ENCODE peak calls at places on chromosomes 2 and 18, in five cellular contexts. V is GM23338, C is GM20000, E is fibroblast of mammary gland, X is pancreas. G is an unnamed sample.

GRCh38 chr2:103363639-103364038 is 601.8 kb downstream of the TMEM182 start:
- DNase-seq in V (no peak), E (no peak), X (no peak), C (no peak), G (no peak)

GRCh38 chr18:12361770-12362378 is 15.2 kb downstream of the AFG3L2 start:
- DNase-seq in V (no peak), C (no peak), X (peak), E (peak), G (no peak)

GRCh38 chr2:101961287-101962242 is 30.2 kb upstream of the IL1R2 start:
- DNase-seq in C (no peak), V (no peak), X (no peak), E (peak), G (peak)

GRCh38 chr18:59918320-59918755 is 18.5 kb downstream of the PMAIP1 start:
- DNase-seq in X (no peak), V (no peak), C (no peak), E (peak), G (peak)

GRCh38 chr18:31102020-31102684 is at the start of gene DSC2:
- DNase-seq in C (no peak), X (peak), V (peak), E (no peak), G (peak)

GRCh38 chr2:25380023-25380422 is 38.3 kb upstream of the DNMT3A start:
- DNase-seq in C (peak), X (no peak), E (no peak), V (no peak), G (no peak)

GRCh38 chr2:181389524-181389923 is 67.7 kb upstream of the ITGA4 start:
- DNase-seq in C (no peak), V (no peak), E (no peak), X (no peak), G (no peak)

GRCh38 chr18:46542545-46542944 is 114.5 kb downstream of the LOXHD1 start:
- DNase-seq in X (no peak), E (peak), C (no peak), V (peak), G (peak)

GRCh38 chr2:205352593-205352992 is 329.7 kb upstream of the NRP2 start:
- DNase-seq in E (peak), C (no peak), V (no peak), X (no peak), G (peak)

GRCh38 chr18:32937007-32937540 is 164.3 kb upstream of the KLHL14 start:
- DNase-seq in E (no peak), X (no peak), C (no peak), V (peak), G (no peak)

GRCh38 chr2:30266051-30266621 is 34.8 kb downstream of the LBH start:
- DNase-seq in V (no peak), E (no peak), C (peak), X (no peak), G (peak)

GRCh38 chr2:70748002-70748779 is 19.8 kb downstream of the ADD2 start:
- DNase-seq in V (peak), X (no peak), E (no peak), C (no peak), G (peak)

GRCh38 chr2:235976516-235976915 is 191.7 kb downstream of the GBX2 start:
- DNase-seq in X (no peak), V (no peak), E (no peak), C (no peak), G (no peak)

GRCh38 chr18:50311573-50312106 is 24.1 kb upstream of the CXXC1 start:
- DNase-seq in C (no peak), E (no peak), V (no peak), X (no peak), G (no peak)

GRCh38 chr18:29488617-29489016 is 1311.7 kb upstream of the CDH2 start:
- DNase-seq in V (no peak), E (no peak), X (no peak), C (no peak), G (no peak)

GRCh38 chr2:175180701-175181103 is 808 bp downstream of the ATP5MC3 start:
- DNase-seq in E (peak), C (peak), X (no peak), V (peak), G (peak)

GRCh38 chr18:61643884-61644647 is 248.7 kb downstream of the RNF152 start:
- DNase-seq in C (no peak), V (no peak), E (no peak), X (no peak), G (no peak)

GRCh38 chr2:239298126-239298804 is 102.6 kb downstream of the HDAC4 start:
- DNase-seq in E (no peak), V (no peak), C (no peak), X (peak), G (no peak)
- TF ChIP-seq CTCF in E (no peak), V (no peak), C (no peak), X (no peak), G (no peak)

GRCh38 chr2:199258291-199258690 is 199.4 kb downstream of the SATB2 start:
- DNase-seq in X (no peak), C (no peak), E (peak), V (peak), G (peak)
- TF ChIP-seq CTCF in X (no peak), C (no peak), E (peak), V (peak), G (no peak)

GRCh38 chr18:45342653-45343052 is 272.6 kb upstream of the SLC14A2 start:
- DNase-seq in X (no peak), V (no peak), C (no peak), E (no peak), G (no peak)

GRCh38 chr18:45342166-45342565 is 273.1 kb upstream of the SLC14A2 start:
- DNase-seq in V (no peak), X (no peak), E (no peak), C (no peak), G (no peak)

GRCh38 chr18:45340884-45341283 is 274.4 kb upstream of the SLC14A2 start:
- DNase-seq in X (no peak), C (no peak), E (no peak), V (no peak), G (no peak)

GRCh38 chr18:45339819-45340550 is 275.3 kb upstream of the SLC14A2 start:
- DNase-seq in V (no peak), C (no peak), X (no peak), E (no peak), G (peak)

DNA sequence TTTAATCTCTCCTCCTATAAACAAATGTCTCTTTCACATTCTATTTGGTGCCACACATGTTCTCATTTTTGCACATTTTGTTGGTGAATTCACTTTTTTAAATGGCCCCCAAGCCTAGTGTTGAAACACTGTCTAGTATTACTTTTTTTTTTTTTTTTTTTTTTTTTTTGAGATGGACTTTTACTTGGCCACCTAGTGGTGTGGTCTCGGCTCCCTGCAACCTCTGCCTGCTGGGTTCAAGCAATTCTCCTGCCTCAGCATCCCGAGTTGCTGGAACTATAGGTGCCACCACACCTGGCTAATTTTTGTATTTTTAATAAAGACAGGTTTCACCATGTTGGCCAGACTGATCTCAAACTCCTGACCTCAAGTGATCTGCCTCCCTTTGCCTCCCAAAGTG is 273.8 kb upstream of the SLC14A2 start:
- DNase-seq in E (no peak), C (no peak), X (no peak), V (no peak), G (no peak)
- TF ChIP-seq CTCF in E (no peak), C (no peak), X (no peak), V (peak), G (no peak)

GRCh38 chr2:113700186-113700841 is 56.1 kb downstream of the SLC35F5 start:
- DNase-seq in X (no peak), E (no peak), V (peak), C (peak), G (no peak)
- TF ChIP-seq CTCF in X (no peak), E (no peak), V (peak), C (peak), G (no peak)

DNA sequence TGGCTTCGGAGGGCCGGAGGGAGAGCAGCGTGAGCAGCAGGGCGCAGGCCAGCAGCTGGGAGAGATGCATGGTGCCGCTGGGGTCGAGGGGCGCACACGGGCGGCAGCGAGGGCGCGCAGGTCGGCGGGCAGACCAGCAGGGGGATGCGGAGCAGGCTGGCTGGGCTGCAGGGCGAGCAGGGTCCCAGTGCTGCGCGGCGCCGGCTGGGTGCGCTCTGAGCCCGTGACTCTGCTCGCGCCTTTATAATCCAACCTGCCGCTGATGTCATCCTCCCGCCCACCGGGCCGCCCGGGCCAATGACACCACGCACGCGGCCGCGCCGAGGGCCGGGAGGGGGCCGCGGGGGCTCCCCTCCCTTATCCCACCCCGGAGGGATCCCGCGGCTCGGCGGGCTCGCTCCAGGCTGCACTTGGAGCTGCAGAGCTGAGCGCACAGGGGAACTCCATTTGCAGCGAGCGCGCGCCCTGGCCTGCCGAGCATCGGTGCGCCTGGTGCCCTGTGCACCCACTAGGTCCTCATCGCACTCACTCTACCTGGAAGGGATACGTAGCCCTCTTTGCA is at the start of gene NPPC:
- DNase-seq in V (peak), X (no peak), C (peak), E (peak), G (peak)
- TF ChIP-seq CTCF in V (peak), X (no peak), C (peak), E (no peak), G (peak)

DNA sequence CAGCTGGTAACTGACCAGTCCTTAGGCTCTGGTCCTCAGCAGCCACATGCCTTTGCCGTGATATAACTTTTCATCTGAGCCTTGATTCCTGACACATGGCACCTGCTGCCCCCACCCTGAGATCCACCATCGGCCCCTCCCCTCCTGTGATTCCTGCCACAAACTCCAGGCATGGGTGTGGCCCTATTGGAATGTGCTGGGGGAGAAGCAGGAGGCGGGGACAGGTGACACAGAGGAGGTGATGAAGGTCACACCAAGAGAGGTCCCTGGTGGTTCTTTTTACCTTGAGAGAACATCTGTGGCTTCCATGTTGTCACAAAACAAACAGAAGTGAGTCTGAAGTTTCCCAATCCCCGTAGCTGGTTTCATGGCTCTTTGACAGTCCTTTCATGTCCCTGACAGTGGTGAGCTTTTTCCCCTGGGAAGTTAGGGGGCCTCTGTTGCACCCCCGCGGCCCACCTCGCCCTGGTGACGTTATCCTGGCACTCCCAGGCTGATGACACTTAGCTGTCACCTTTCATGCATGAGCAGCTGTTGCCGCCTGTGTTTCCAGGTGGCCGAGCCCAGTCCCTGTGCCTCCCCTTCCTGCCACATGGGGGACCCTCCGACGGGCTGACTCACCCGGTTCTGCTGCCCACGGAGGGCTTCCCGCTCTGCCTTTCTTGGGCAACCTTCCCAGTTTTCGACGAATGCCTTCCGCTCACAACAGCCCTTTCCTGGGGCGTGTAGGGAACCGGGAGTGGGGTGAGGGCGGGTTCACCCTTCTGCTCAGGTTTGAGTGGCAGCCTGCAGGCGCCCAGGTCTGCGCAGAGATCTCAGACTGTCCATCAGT is 66.3 kb upstream of the GLI2 start:
- DNase-seq in E (peak), C (no peak), V (peak), X (no peak), G (peak)
- TF ChIP-seq CTCF in E (no peak), C (no peak), V (peak), X (no peak), G (no peak)

DNA sequence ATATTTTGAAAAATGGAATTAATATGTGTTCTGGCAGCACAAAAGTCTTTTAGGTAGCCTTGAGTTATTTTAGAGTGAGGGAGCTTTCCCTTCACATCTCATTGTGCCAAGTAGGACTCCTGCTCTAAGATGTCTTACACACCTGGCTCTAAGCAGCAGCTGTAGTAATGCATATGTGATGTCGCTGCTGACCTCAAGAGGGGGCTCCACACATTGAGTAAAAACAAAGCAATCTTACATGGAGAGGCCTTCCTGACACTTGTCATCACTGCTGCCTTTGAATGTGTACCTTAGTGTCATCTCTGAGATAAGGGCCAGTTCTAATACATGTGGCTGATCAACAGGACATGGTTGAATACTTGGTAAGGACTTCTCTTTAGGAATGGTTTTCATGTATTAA is 75.8 kb downstream of the ACTR3 start:
- DNase-seq in E (peak), V (peak), C (peak), X (no peak), G (peak)
- TF ChIP-seq CTCF in E (peak), V (peak), C (peak), X (no peak), G (peak)

GRCh38 chr2:19217203-19217602 is 141.2 kb downstream of the OSR1 start:
- DNase-seq in E (no peak), C (no peak), V (no peak), X (no peak), G (no peak)
- TF ChIP-seq CTCF in E (no peak), C (no peak), V (no peak), X (no peak), G (no peak)

GRCh38 chr2:174035981-174036742 is 71.0 kb upstream of the SP3 start:
- DNase-seq in C (no peak), X (no peak), V (peak), E (peak), G (peak)
- TF ChIP-seq CTCF in C (no peak), X (no peak), V (peak), E (peak), G (no peak)

G was measured in MCF 10A.